ENCODE peak calls at places on chromosomes 1 and 21, in nine cellular contexts. H is activated T-cell treated with anti-CD3 and anti-CD28 coated beads for 1 hour; M is NCI-H1694 treated with DMSO at 0.1 percent for 48 hours; E is iPS DF 19.7; P is astrocyte of the spinal cord; C is cerebellar cortex; A is C1 segment of cervical spinal cord; O is AG08395; V is stimulated activated CD4-positive, alpha-beta T cell treated with anti-CD3 and anti-CD28 coated beads, Interleukin-2, amount 100 ng/mL, for 24 hours. B is an unnamed sample.

GRCh38 chr1:104402178-104402577 is 652.5 kb downstream of the AMY1C start:
- DNase-seq in E (no peak), C (no peak), A (no peak), V (no peak), H (no peak), M (no peak), O (no peak), P (no peak), B (no peak)

GRCh38 chr1:107964397-107965111 is 426 bp downstream of the VAV3 start:
- DNase-seq in C (no peak), A (no peak), E (no peak), P (peak), M (peak), O (no peak), V (peak), H (peak), B (no peak)

GRCh38 chr1:22804333-22804906 is 93.8 kb downstream of the EPHB2 start:
- DNase-seq in A (no peak), P (no peak), H (no peak), O (no peak), V (no peak), E (no peak), M (no peak), C (no peak), B (no peak)

GRCh38 chr1:221263831-221264767 is 384.9 kb downstream of the HLX start:
- DNase-seq in C (peak), A (peak), M (peak), V (peak), E (peak), P (peak), H (peak), O (peak), B (peak)

GRCh38 chr21:30227633-30228404 is 11.9 kb upstream of the CLDN8 start:
- DNase-seq in V (no peak), C (no peak), E (no peak), A (peak), M (no peak), H (no peak), P (peak), O (peak), B (no peak)

GRCh38 chr1:67823645-67824044 is 9.6 kb downstream of the GNG12 start:
- DNase-seq in C (no peak), E (no peak), V (no peak), O (no peak), A (no peak), M (no peak), P (no peak), H (no peak), B (no peak)

GRCh38 chr1:221801773-221802516 is 60.1 kb upstream of the DUSP10 start:
- DNase-seq in C (no peak), O (peak), H (no peak), A (no peak), E (no peak), M (no peak), P (peak), V (no peak), B (no peak)

GRCh38 chr21:45643021-45643980 is at the start of gene PCBP3:
- DNase-seq in P (peak), A (peak), O (peak), V (peak), H (peak), C (peak), M (no peak), E (peak), B (peak)

GRCh38 chr1:14149431-14149830 is 449.1 kb upstream of the KAZN start:
- DNase-seq in O (no peak), A (no peak), E (no peak), H (no peak), P (no peak), C (no peak), V (no peak), M (no peak), B (no peak)

GRCh38 chr1:235650341-235651169 is 971 bp upstream of the GNG4 start:
- DNase-seq in V (peak), C (peak), E (no peak), O (no peak), A (no peak), M (no peak), H (no peak), P (peak), B (no peak)

GRCh38 chr1:88141499-88142074 is 542.5 kb upstream of the PKN2 start:
- DNase-seq in M (no peak), O (no peak), E (no peak), V (no peak), A (no peak), H (no peak), C (no peak), P (no peak), B (no peak)

B was measured in iPS DF 6.9.